ENCODE peak calls at places on chromosome 21, in nine cellular contexts. T, B, Q, A, F, D, N, O and H are unnamed samples.

GRCh38 chr21:46480466-46480865 is 21.8 kb downstream of the DIP2A start:
- ATAC-seq in T (no peak), B (no peak), Q (no peak), A (no peak), F (no peak), D (peak; percentile 96), N (no peak), O (no peak), H (no peak)

GRCh38 chr21:34707876-34708325 is 39.1 kb downstream of the CLIC6 start:
- ATAC-seq in T (no peak), B (peak; percentile 95), Q (no peak), A (no peak), F (no peak), D (no peak), N (no peak), O (no peak), H (no peak)

GRCh38 chr21:18245493-18245967 is 897 bp downstream of the CHODL start:
- ATAC-seq in T (peak; percentile 48), B (no peak), Q (no peak), A (no peak), F (no peak), D (peak; percentile 56), N (no peak), O (no peak), H (peak; percentile 34)

GRCh38 chr21:17351766-17352165 is 161.1 kb upstream of the CXADR start:
- ATAC-seq in T (no peak), B (no peak), Q (no peak), A (no peak), F (no peak), D (no peak), N (no peak), O (no peak), H (no peak)

GRCh38 chr21:33831962-33832659 is 83.5 kb downstream of the ATP5PO start:
- ATAC-seq in T (no peak), B (no peak), Q (no peak), A (no peak), F (no peak), D (no peak), N (no peak), O (peak; percentile 29), H (no peak)

GRCh38 chr21:35371217-35371616 is 322.1 kb upstream of the RUNX1 start:
- ATAC-seq in T (no peak), B (no peak), Q (no peak), A (no peak), F (no peak), D (no peak), N (no peak), O (no peak), H (no peak)

GRCh38 chr21:44347911-44348451 is 5.4 kb upstream of the TRPM2 start:
- ATAC-seq in T (no peak), B (no peak), Q (no peak), A (no peak), F (no peak), D (peak; percentile 3), N (no peak), O (peak; percentile 15), H (no peak)

GRCh38 chr21:33036430-33037162 is 10.9 kb downstream of the OLIG2 start:
- ATAC-seq in T (peak; percentile 72), B (peak; percentile 74), Q (no peak), A (no peak), F (no peak), D (peak; percentile 67), N (peak; percentile 36), O (peak; percentile 89), H (no peak)

GRCh38 chr21:16821588-16821987 is 691.3 kb upstream of the CXADR start:
- ATAC-seq in T (no peak), B (no peak), Q (no peak), A (no peak), F (no peak), D (no peak), N (no peak), O (peak; percentile 56), H (no peak)

GRCh38 chr21:30612132-30612531 is 1.6 kb downstream of the KRTAP6-1 start:
- ATAC-seq in T (no peak), B (peak; percentile 47), Q (no peak), A (no peak), F (no peak), D (no peak), N (no peak), O (no peak), H (no peak)

GRCh38 chr21:33101300-33102005 is 31.5 kb downstream of the OLIG1 start:
- ATAC-seq in T (peak; percentile 42), B (peak; percentile 83), Q (no peak), A (no peak), F (no peak), D (no peak), N (no peak), O (no peak), H (no peak)

GRCh38 chr21:29904359-29905282 is 35.2 kb downstream of the GRIK1 start:
- ATAC-seq in T (no peak), B (peak; percentile 41), Q (no peak), A (no peak), F (no peak), D (no peak), N (no peak), O (peak; percentile 44), H (no peak)

GRCh38 chr21:38789275-38789674 is 16.5 kb upstream of the ETS2 start:
- ATAC-seq in T (no peak), B (no peak), Q (no peak), A (no peak), F (no peak), D (no peak), N (no peak), O (no peak), H (no peak)

GRCh38 chr21:46489162-46489663 is 30.5 kb downstream of the DIP2A start:
- ATAC-seq in T (no peak), B (no peak), Q (no peak), A (no peak), F (no peak), D (no peak), N (no peak), O (no peak), H (no peak)

GRCh38 chr21:43930074-43930847 is 65.2 kb downstream of the AGPAT3 start:
- ATAC-seq in T (no peak), B (peak; percentile 88), Q (no peak), A (no peak), F (no peak), D (no peak), N (no peak), O (no peak), H (no peak)

GRCh38 chr21:17900990-17901385 is 81.8 kb upstream of the C21orf91 start:
- ATAC-seq in T (no peak), B (no peak), Q (no peak), A (no peak), F (no peak), D (no peak), N (no peak), O (no peak), H (no peak)

GRCh38 chr21:43297411-43297981 is 128.7 kb downstream of the CRYAA start:
- ATAC-seq in T (no peak), B (no peak), Q (no peak), A (no peak), F (no peak), D (no peak), N (no peak), O (no peak), H (no peak)

DNA sequence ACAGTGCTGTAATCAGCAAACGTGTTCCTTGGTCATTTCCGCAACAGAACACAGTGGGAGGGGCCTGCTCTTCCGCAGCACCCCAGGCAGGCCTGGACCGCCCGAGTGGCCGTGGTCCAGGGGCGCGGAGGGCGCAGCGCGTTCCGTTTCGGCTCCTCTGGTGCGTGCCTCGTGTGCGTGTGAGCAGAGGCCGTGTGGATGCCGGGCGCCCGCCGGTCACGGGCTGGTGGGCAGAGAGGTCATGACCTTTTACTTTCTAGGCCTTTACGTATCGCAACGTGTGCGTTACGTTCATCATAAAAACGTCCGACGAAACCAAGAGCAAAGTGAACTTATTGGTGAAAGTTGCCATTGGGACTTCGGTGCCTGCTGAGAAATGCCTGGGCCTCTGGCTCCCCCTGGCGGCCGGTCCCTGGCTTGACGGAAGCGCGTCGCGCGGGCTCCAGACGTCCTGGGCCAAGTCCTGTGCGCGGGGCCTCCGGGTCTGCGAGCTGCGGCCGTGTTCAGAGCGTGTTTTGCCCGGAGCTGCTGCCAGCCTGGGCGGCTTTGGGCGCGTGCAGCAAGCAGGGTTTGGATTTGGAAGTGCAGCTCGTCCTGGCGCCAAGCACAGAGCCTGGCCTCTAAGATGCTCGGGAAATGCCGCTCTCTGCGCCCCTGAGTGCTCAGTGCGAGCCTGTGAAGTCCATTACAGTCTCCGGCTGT is 34.4 kb downstream of the COL18A1 start:
- ATAC-seq in T (peak; percentile 94), B (peak; percentile 98), Q (peak; percentile 69), A (peak; percentile 86), F (peak; percentile 71), D (peak; percentile 79), N (peak; percentile 95), O (peak; percentile 92), H (peak; percentile 90)
- TF ChIP-seq POLR2A in T (no peak), B (no peak), Q (no peak), A (no peak), F (peak; percentile 42), D (peak; percentile 39), N (no peak), O (peak; percentile 68), H (no peak)

DNA sequence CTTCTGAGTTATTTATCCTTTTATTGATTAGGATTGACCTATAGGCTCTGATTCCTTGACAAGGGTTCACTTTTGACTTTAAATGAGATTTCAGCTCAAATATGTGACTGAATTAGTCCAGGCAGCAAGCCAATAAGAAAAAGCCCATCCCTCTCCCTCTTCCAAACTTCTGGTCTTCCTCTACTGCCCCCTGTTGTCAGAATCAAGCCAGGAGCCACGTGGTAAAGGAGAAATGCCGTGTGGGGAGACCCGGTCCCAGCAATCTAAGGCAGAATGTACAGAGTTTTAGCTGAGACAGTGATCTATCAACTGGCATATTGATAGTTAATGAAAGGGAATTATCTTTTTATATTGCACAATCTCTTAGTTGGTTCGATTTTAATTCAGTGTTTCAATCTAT is 5.2 kb downstream of the ADAMTS5 start:
- ATAC-seq in T (no peak), B (no peak), Q (no peak), A (no peak), F (no peak), D (no peak), N (no peak), O (no peak), H (no peak)
- TF ChIP-seq CTCF in T (no peak), B (no peak), Q (no peak), A (no peak), F (no peak), D (peak; percentile 46), N (no peak), O (peak; percentile 11), H (peak; percentile 19)

DNA sequence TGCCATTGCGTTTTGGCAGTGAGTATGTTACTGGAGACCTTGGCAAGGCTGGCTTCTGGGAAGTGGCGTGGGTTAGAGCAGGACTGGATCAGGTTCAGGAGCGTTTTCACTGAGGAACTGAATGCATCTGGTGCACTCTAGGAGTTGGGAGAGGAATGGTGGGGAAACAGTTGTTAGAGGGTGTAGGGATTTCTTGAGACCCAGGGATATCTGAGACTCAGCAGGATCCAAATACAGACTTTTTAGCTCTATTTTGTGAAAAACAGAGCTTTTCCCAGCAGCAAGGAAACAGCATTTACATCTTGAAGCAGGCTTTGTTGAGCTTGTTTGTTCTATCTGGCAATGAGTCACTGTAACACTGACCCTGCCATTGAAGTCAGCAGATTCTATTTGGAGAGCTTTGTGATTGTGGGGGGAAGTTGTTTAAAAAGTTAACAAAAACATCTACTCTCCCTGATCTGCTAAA is 56.9 kb upstream of the NRIP1 start:
- ATAC-seq in T (peak; percentile 53), B (no peak), Q (peak; percentile 85), A (peak; percentile 90), F (peak; percentile 54), D (peak; percentile 83), N (no peak), O (peak; percentile 62), H (peak; percentile 39)
- H3K4me3 ChIP-seq in T (no peak overlapping the region), B (no peak overlapping the region), Q (peak overlapping the region; percentile 10), A (peak overlapping the region; percentile 1), F (no peak overlapping the region), D (no peak overlapping the region), N (no peak overlapping the region), O (no peak overlapping the region), H (no peak overlapping the region)

GRCh38 chr21:9767592-9768375 is 753.6 kb upstream of the TPTE start:
- ATAC-seq in T (no peak), B (no peak), Q (no peak), A (no peak), F (no peak), D (no peak), N (no peak), O (no peak), H (peak; percentile 4)
- TF ChIP-seq POLR2A in T (no peak), B (no peak), Q (no peak), A (no peak), F (no peak), D (no peak), N (no peak), O (no peak), H (no peak)